ENCODE peak calls at places on chromosomes 2 and 18, in five cellular contexts. N is WERI-Rb-1, K is NCI-H1092, S is astrocyte of the spinal cord, J is T-cell. I is an unnamed sample.

GRCh38 chr2:45918816-45919655 is 267.6 kb downstream of the PRKCE start:
- DNase-seq in N (no peak), K (peak; percentile 51), S (no peak), J (no peak), I (no peak)

GRCh38 chr2:96157649-96158553 is 12.7 kb upstream of the DUSP2 start:
- DNase-seq in N (no peak), K (no peak), S (no peak), J (no peak), I (peak; percentile 92)

GRCh38 chr2:17752892-17753802 is 463 bp downstream of the SMC6 start:
- DNase-seq in N (peak; percentile 62), K (no peak), S (peak; percentile 54), J (no peak), I (peak; percentile 76)

GRCh38 chr18:23884712-23885375 is 129.7 kb upstream of the TTC39C start:
- DNase-seq in N (peak; percentile 19), K (no peak), S (no peak), J (no peak), I (no peak)

GRCh38 chr18:13550446-13551304 is 175.7 kb downstream of the FAM210A start:
- DNase-seq in N (no peak), K (no peak), S (no peak), J (no peak), I (no peak)

GRCh38 chr2:24734741-24735140 is 58.5 kb downstream of the PTRHD1 start:
- DNase-seq in N (no peak), K (no peak), S (no peak), J (no peak), I (no peak)

GRCh38 chr2:113324684-113325160 is 46.0 kb upstream of the PAX8 start:
- DNase-seq in N (peak; percentile 86), K (peak; percentile 38), S (peak; percentile 70), J (peak; percentile 9), I (peak; percentile 64)

GRCh38 chr2:233845301-233846060 is 8.9 kb downstream of the HJURP start:
- DNase-seq in N (no peak), K (no peak), S (no peak), J (no peak), I (no peak)

GRCh38 chr2:241050624-241051577 is 51.2 kb downstream of the MTERF4 start:
- DNase-seq in N (no peak), K (no peak), S (no peak), J (no peak), I (no peak)

GRCh38 chr2:182915369-182916326 is 49.2 kb upstream of the FRZB start:
- DNase-seq in N (no peak), K (no peak), S (peak; percentile 92), J (no peak), I (no peak)

GRCh38 chr2:46839045-46839444 is 76.6 kb downstream of the MCFD2 start:
- DNase-seq in N (no peak), K (no peak), S (no peak), J (no peak), I (no peak)

GRCh38 chr2:233168919-233169318 is 82.6 kb upstream of the ATG16L1 start:
- DNase-seq in N (no peak), K (no peak), S (no peak), J (no peak), I (no peak)

GRCh38 chr2:48528431-48528830 is 1.5 kb upstream of the STON1 start:
- DNase-seq in N (no peak), K (no peak), S (no peak), J (no peak), I (no peak)

GRCh38 chr2:10169581-10169980 is 47.0 kb downstream of the RRM2 start:
- DNase-seq in N (no peak), K (no peak), S (no peak), J (no peak), I (no peak)

GRCh38 chr18:42860011-42860410 is 255.5 kb downstream of the RIT2 start:
- DNase-seq in N (no peak), K (no peak), S (peak; percentile 17), J (no peak), I (no peak)

GRCh38 chr2:232581725-232582124 is 31.2 kb downstream of the EIF4E2 start:
- DNase-seq in N (no peak), K (no peak), S (no peak), J (no peak), I (no peak)

GRCh38 chr2:222943820-222944219 is 83.0 kb downstream of the ACSL3 start:
- DNase-seq in N (no peak), K (no peak), S (peak; percentile 44), J (no peak), I (no peak)

GRCh38 chr2:37287966-37288365 is 36.7 kb downstream of the PRKD3 start:
- DNase-seq in N (no peak), K (no peak), S (no peak), J (no peak), I (peak; percentile 5)

GRCh38 chr2:166147883-166148282 is 20.1 kb upstream of the SCN1A start:
- DNase-seq in N (no peak), K (no peak), S (no peak), J (no peak), I (no peak)

GRCh38 chr2:169082995-169083394 is 13.6 kb downstream of the DHRS9 start:
- DNase-seq in N (no peak), K (no peak), S (no peak), J (no peak), I (no peak)

GRCh38 chr2:144460981-144461766 is 58.7 kb downstream of the ZEB2 start:
- DNase-seq in N (no peak), K (no peak), S (peak; percentile 77), J (no peak), I (no peak)

GRCh38 chr2:37189452-37190153 is 1.1 kb upstream of the SULT6B1 start:
- DNase-seq in N (peak; percentile 41), K (no peak), S (peak; percentile 90), J (no peak), I (no peak)

GRCh38 chr2:142130111-142131015 is 453 bp downstream of the LRP1B start:
- DNase-seq in N (peak; percentile 39), K (peak; percentile 25), S (peak; percentile 73), J (no peak), I (no peak)

GRCh38 chr2:216316743-216317142 is 55.5 kb downstream of the MARCHF4 start:
- DNase-seq in N (no peak), K (no peak), S (peak; percentile 57), J (no peak), I (no peak)

GRCh38 chr2:86079981-86080911 is 25.4 kb downstream of the POLR1A start:
- DNase-seq in N (peak; percentile 76), K (peak; percentile 27), S (peak; percentile 60), J (peak; percentile 76), I (peak; percentile 75)

GRCh38 chr2:160940699-160941098 is 219.5 kb upstream of the TANK start:
- DNase-seq in N (no peak), K (no peak), S (no peak), J (peak; percentile 1), I (no peak)

GRCh38 chr2:219521066-219521880 is 7.0 kb downstream of the ASIC4 start:
- DNase-seq in N (peak; percentile 98), K (peak; percentile 25), S (peak; percentile 36), J (no peak), I (peak; percentile 77)

GRCh38 chr2:180747728-180748127 is 232.7 kb upstream of the UBE2E3 start:
- DNase-seq in N (no peak), K (no peak), S (peak; percentile 16), J (no peak), I (no peak)

GRCh38 chr2:36420569-36421164 is 65.1 kb downstream of the CRIM1 start:
- DNase-seq in N (no peak), K (no peak), S (no peak), J (no peak), I (no peak)

GRCh38 chr2:164605295-164605694 is 16.0 kb downstream of the GRB14 start:
- DNase-seq in N (no peak), K (no peak), S (no peak), J (no peak), I (no peak)

GRCh38 chr18:79924814-79925655 is 26.4 kb downstream of the SLC66A2 start:
- DNase-seq in N (peak; percentile 96), K (peak; percentile 71), S (no peak), J (no peak), I (no peak)